ENCODE peak calls at places on chromosomes 4 and X, in eight cellular contexts. One of them, this sample, is unnamed.

GRCh38 chr4:37999000-37999745 is 39.0 kb downstream of the PTTG2 start:
- DNase-seq in GM12864: no peak
- DNase-seq in sigmoid colon: no peak
- DNase-seq in stomach: no peak
- DNase-seq in OCI-LY7: peak
- DNase-seq in SK-N-SH: no peak
- DNase-seq in WERI-Rb-1: no peak
- DNase-seq in endothelial cell: no peak
- DNase-seq in this sample: peak

GRCh38 chr4:169956441-169956840 is 69.8 kb downstream of the MFAP3L start:
- DNase-seq in GM12864: no peak
- DNase-seq in sigmoid colon: no peak
- DNase-seq in stomach: no peak
- DNase-seq in OCI-LY7: no peak
- DNase-seq in SK-N-SH: no peak
- DNase-seq in WERI-Rb-1: no peak
- DNase-seq in endothelial cell: no peak
- DNase-seq in this sample: no peak

GRCh38 chr4:147829401-147830101 is 97.7 kb downstream of the ARHGAP10 start:
- DNase-seq in GM12864: no peak
- DNase-seq in sigmoid colon: peak
- DNase-seq in stomach: peak
- DNase-seq in OCI-LY7: no peak
- DNase-seq in SK-N-SH: no peak
- DNase-seq in WERI-Rb-1: no peak
- DNase-seq in endothelial cell: no peak
- DNase-seq in this sample: no peak

GRCh38 chr4:163694385-163694784 is 199.9 kb downstream of the TMA16 start:
- DNase-seq in GM12864: no peak
- DNase-seq in sigmoid colon: no peak
- DNase-seq in stomach: no peak
- DNase-seq in OCI-LY7: no peak
- DNase-seq in SK-N-SH: no peak
- DNase-seq in WERI-Rb-1: no peak
- DNase-seq in endothelial cell: no peak
- DNase-seq in this sample: no peak

GRCh38 chr4:73589887-73590801 is 30.1 kb downstream of the RASSF6 start:
- DNase-seq in GM12864: peak
- DNase-seq in sigmoid colon: no peak
- DNase-seq in stomach: no peak
- DNase-seq in OCI-LY7: peak
- DNase-seq in SK-N-SH: no peak
- DNase-seq in WERI-Rb-1: no peak
- DNase-seq in endothelial cell: no peak
- DNase-seq in this sample: no peak

GRCh38 chrX:19852014-19853005 is 35.1 kb downstream of the SH3KBP1 start:
- DNase-seq in GM12864: no peak
- DNase-seq in sigmoid colon: peak
- DNase-seq in stomach: no peak
- DNase-seq in OCI-LY7: no peak
- DNase-seq in SK-N-SH: no peak
- DNase-seq in WERI-Rb-1: no peak
- DNase-seq in endothelial cell: no peak
- DNase-seq in this sample: no peak

GRCh38 chrX:78075787-78076389 is 28.2 kb upstream of the PGK1 start:
- DNase-seq in GM12864: no peak
- DNase-seq in sigmoid colon: no peak
- DNase-seq in stomach: no peak
- DNase-seq in OCI-LY7: no peak
- DNase-seq in SK-N-SH: no peak
- DNase-seq in WERI-Rb-1: no peak
- DNase-seq in endothelial cell: no peak
- DNase-seq in this sample: peak

GRCh38 chr4:29423836-29424721 is 1296.1 kb upstream of the PCDH7 start:
- DNase-seq in GM12864: no peak
- DNase-seq in sigmoid colon: no peak
- DNase-seq in stomach: no peak
- DNase-seq in OCI-LY7: no peak
- DNase-seq in SK-N-SH: no peak
- DNase-seq in WERI-Rb-1: no peak
- DNase-seq in endothelial cell: no peak
- DNase-seq in this sample: no peak

GRCh38 chrX:118271770-118272169 is 74.1 kb upstream of the WDR44 start:
- DNase-seq in GM12864: no peak
- DNase-seq in sigmoid colon: no peak
- DNase-seq in stomach: no peak
- DNase-seq in OCI-LY7: no peak
- DNase-seq in SK-N-SH: peak
- DNase-seq in WERI-Rb-1: no peak
- DNase-seq in endothelial cell: no peak
- DNase-seq in this sample: no peak

GRCh38 chr4:35723973-35724372 is 520.3 kb downstream of the ARAP2 start:
- DNase-seq in GM12864: no peak
- DNase-seq in sigmoid colon: no peak
- DNase-seq in stomach: no peak
- DNase-seq in OCI-LY7: no peak
- DNase-seq in SK-N-SH: no peak
- DNase-seq in WERI-Rb-1: no peak
- DNase-seq in endothelial cell: no peak
- DNase-seq in this sample: no peak

GRCh38 chr4:107893171-107894137 is 37.9 kb upstream of the CYP2U1 start:
- DNase-seq in GM12864: no peak
- DNase-seq in sigmoid colon: no peak
- DNase-seq in stomach: no peak
- DNase-seq in OCI-LY7: no peak
- DNase-seq in SK-N-SH: no peak
- DNase-seq in WERI-Rb-1: no peak
- DNase-seq in endothelial cell: no peak
- DNase-seq in this sample: no peak

GRCh38 chr4:166980419-166980818 is 253.9 kb downstream of the SPOCK3 start:
- DNase-seq in GM12864: no peak
- DNase-seq in sigmoid colon: no peak
- DNase-seq in stomach: no peak
- DNase-seq in OCI-LY7: no peak
- DNase-seq in SK-N-SH: no peak
- DNase-seq in WERI-Rb-1: no peak
- DNase-seq in endothelial cell: no peak
- DNase-seq in this sample: no peak

GRCh38 chrX:72465882-72466281 is 106.8 kb downstream of the HDAC8 start:
- DNase-seq in GM12864: no peak
- DNase-seq in sigmoid colon: no peak
- DNase-seq in stomach: no peak
- DNase-seq in OCI-LY7: no peak
- DNase-seq in SK-N-SH: no peak
- DNase-seq in WERI-Rb-1: no peak
- DNase-seq in endothelial cell: no peak
- DNase-seq in this sample: no peak

GRCh38 chr4:113646456-113646809 is 115.1 kb downstream of the CAMK2D start:
- DNase-seq in GM12864: no peak
- DNase-seq in sigmoid colon: no peak
- DNase-seq in stomach: no peak
- DNase-seq in OCI-LY7: no peak
- DNase-seq in SK-N-SH: no peak
- DNase-seq in WERI-Rb-1: peak
- DNase-seq in endothelial cell: peak
- DNase-seq in this sample: no peak

GRCh38 chrX:50068293-50068568 is 132.6 kb downstream of the AKAP4 start:
- DNase-seq in GM12864: no peak
- DNase-seq in sigmoid colon: no peak
- DNase-seq in stomach: no peak
- DNase-seq in OCI-LY7: no peak
- DNase-seq in SK-N-SH: no peak
- DNase-seq in WERI-Rb-1: no peak
- DNase-seq in endothelial cell: no peak
- DNase-seq in this sample: peak

GRCh38 chrX:133892337-133892736 is 93.1 kb downstream of the GPC3 start:
- DNase-seq in GM12864: no peak
- DNase-seq in sigmoid colon: no peak
- DNase-seq in stomach: no peak
- DNase-seq in OCI-LY7: no peak
- DNase-seq in SK-N-SH: no peak
- DNase-seq in WERI-Rb-1: no peak
- DNase-seq in endothelial cell: peak
- DNase-seq in this sample: no peak

GRCh38 chr4:2478220-2478619 is 9.3 kb downstream of the RNF4 start:
- DNase-seq in GM12864: no peak
- DNase-seq in sigmoid colon: no peak
- DNase-seq in stomach: no peak
- DNase-seq in OCI-LY7: no peak
- DNase-seq in SK-N-SH: no peak
- DNase-seq in WERI-Rb-1: no peak
- DNase-seq in endothelial cell: no peak
- DNase-seq in this sample: no peak

GRCh38 chr4:37803348-37803973 is 23.0 kb upstream of the PGM2 start:
- DNase-seq in GM12864: peak
- DNase-seq in sigmoid colon: no peak
- DNase-seq in stomach: no peak
- DNase-seq in OCI-LY7: peak
- DNase-seq in SK-N-SH: peak
- DNase-seq in WERI-Rb-1: no peak
- DNase-seq in endothelial cell: no peak
- DNase-seq in this sample: no peak

GRCh38 chr4:154741877-154742851 is 1.6 kb upstream of the LRAT start:
- DNase-seq in GM12864: no peak
- DNase-seq in sigmoid colon: no peak
- DNase-seq in stomach: no peak
- DNase-seq in OCI-LY7: no peak
- DNase-seq in SK-N-SH: peak
- DNase-seq in WERI-Rb-1: no peak
- DNase-seq in endothelial cell: peak
- DNase-seq in this sample: peak

GRCh38 chrX:1463581-1464281 is 11.0 kb upstream of the ASMTL start:
- DNase-seq in GM12864: no peak
- DNase-seq in sigmoid colon: peak
- DNase-seq in stomach: no peak
- DNase-seq in OCI-LY7: no peak
- DNase-seq in SK-N-SH: no peak
- DNase-seq in WERI-Rb-1: peak
- DNase-seq in endothelial cell: no peak
- DNase-seq in this sample: peak

GRCh38 chr4:98663226-98664006 is 5.0 kb upstream of the TSPAN5 start:
- DNase-seq in GM12864: peak
- DNase-seq in sigmoid colon: no peak
- DNase-seq in stomach: no peak
- DNase-seq in OCI-LY7: no peak
- DNase-seq in SK-N-SH: no peak
- DNase-seq in WERI-Rb-1: no peak
- DNase-seq in endothelial cell: peak
- DNase-seq in this sample: peak
- TF ChIP-seq CTCF in GM12864: no peak
- TF ChIP-seq CTCF in sigmoid colon: no peak
- TF ChIP-seq CTCF in stomach: no peak
- TF ChIP-seq CTCF in OCI-LY7: no peak
- TF ChIP-seq CTCF in SK-N-SH: no peak
- TF ChIP-seq CTCF in WERI-Rb-1: no peak
- TF ChIP-seq CTCF in endothelial cell: no peak
- TF ChIP-seq CTCF in this sample: no peak

GRCh38 chr4:145609494-145610427 is 9.4 kb upstream of the MMAA start:
- DNase-seq in GM12864: peak
- DNase-seq in sigmoid colon: no peak
- DNase-seq in stomach: peak
- DNase-seq in OCI-LY7: peak
- DNase-seq in SK-N-SH: peak
- DNase-seq in WERI-Rb-1: peak
- DNase-seq in endothelial cell: peak
- DNase-seq in this sample: peak
- TF ChIP-seq CTCF in GM12864: peak
- TF ChIP-seq CTCF in sigmoid colon: peak
- TF ChIP-seq CTCF in stomach: peak
- TF ChIP-seq CTCF in OCI-LY7: peak
- TF ChIP-seq CTCF in SK-N-SH: peak
- TF ChIP-seq CTCF in WERI-Rb-1: peak
- TF ChIP-seq CTCF in endothelial cell: peak
- TF ChIP-seq CTCF in this sample: peak

GRCh38 chr4:98625399-98625798 is 33.0 kb downstream of the TSPAN5 start:
- DNase-seq in GM12864: no peak
- DNase-seq in sigmoid colon: no peak
- DNase-seq in stomach: no peak
- DNase-seq in OCI-LY7: no peak
- DNase-seq in SK-N-SH: no peak
- DNase-seq in WERI-Rb-1: no peak
- DNase-seq in endothelial cell: no peak
- DNase-seq in this sample: no peak

GRCh38 chr4:98627477-98627876 is 30.9 kb downstream of the TSPAN5 start:
- DNase-seq in GM12864: no peak
- DNase-seq in sigmoid colon: no peak
- DNase-seq in stomach: no peak
- DNase-seq in OCI-LY7: no peak
- DNase-seq in SK-N-SH: no peak
- DNase-seq in WERI-Rb-1: no peak
- DNase-seq in endothelial cell: no peak
- DNase-seq in this sample: no peak

GRCh38 chr4:98627883-98628282 is 30.5 kb downstream of the TSPAN5 start:
- DNase-seq in GM12864: no peak
- DNase-seq in sigmoid colon: no peak
- DNase-seq in stomach: no peak
- DNase-seq in OCI-LY7: no peak
- DNase-seq in SK-N-SH: no peak
- DNase-seq in WERI-Rb-1: no peak
- DNase-seq in endothelial cell: no peak
- DNase-seq in this sample: no peak

GRCh38 chr4:98625920-98626319 is 32.5 kb downstream of the TSPAN5 start:
- DNase-seq in GM12864: no peak
- DNase-seq in sigmoid colon: no peak
- DNase-seq in stomach: no peak
- DNase-seq in OCI-LY7: no peak
- DNase-seq in SK-N-SH: no peak
- DNase-seq in WERI-Rb-1: no peak
- DNase-seq in endothelial cell: no peak
- DNase-seq in this sample: no peak

GRCh38 chr4:98626350-98626749 is 32.1 kb downstream of the TSPAN5 start:
- DNase-seq in GM12864: no peak
- DNase-seq in sigmoid colon: no peak
- DNase-seq in stomach: no peak
- DNase-seq in OCI-LY7: no peak
- DNase-seq in SK-N-SH: no peak
- DNase-seq in WERI-Rb-1: no peak
- DNase-seq in endothelial cell: no peak
- DNase-seq in this sample: peak
- TF ChIP-seq CTCF in GM12864: no peak
- TF ChIP-seq CTCF in sigmoid colon: no peak
- TF ChIP-seq CTCF in stomach: no peak
- TF ChIP-seq CTCF in OCI-LY7: no peak
- TF ChIP-seq CTCF in SK-N-SH: peak
- TF ChIP-seq CTCF in WERI-Rb-1: no peak
- TF ChIP-seq CTCF in endothelial cell: no peak
- TF ChIP-seq CTCF in this sample: no peak

GRCh38 chr4:75702919-75703411 is 21.4 kb upstream of the USO1 start:
- DNase-seq in GM12864: no peak
- DNase-seq in sigmoid colon: no peak
- DNase-seq in stomach: no peak
- DNase-seq in OCI-LY7: no peak
- DNase-seq in SK-N-SH: peak
- DNase-seq in WERI-Rb-1: no peak
- DNase-seq in endothelial cell: no peak
- DNase-seq in this sample: no peak

GRCh38 chr4:75710246-75710645 is 14.1 kb upstream of the USO1 start:
- DNase-seq in GM12864: no peak
- DNase-seq in sigmoid colon: no peak
- DNase-seq in stomach: no peak
- DNase-seq in OCI-LY7: no peak
- DNase-seq in SK-N-SH: no peak
- DNase-seq in WERI-Rb-1: no peak
- DNase-seq in endothelial cell: no peak
- DNase-seq in this sample: no peak

GRCh38 chr4:75705198-75705712 is 19.1 kb upstream of the USO1 start:
- DNase-seq in GM12864: no peak
- DNase-seq in sigmoid colon: no peak
- DNase-seq in stomach: no peak
- DNase-seq in OCI-LY7: no peak
- DNase-seq in SK-N-SH: no peak
- DNase-seq in WERI-Rb-1: no peak
- DNase-seq in endothelial cell: no peak
- DNase-seq in this sample: no peak

GRCh38 chr4:75708218-75708691 is 16.1 kb upstream of the USO1 start:
- DNase-seq in GM12864: no peak
- DNase-seq in sigmoid colon: no peak
- DNase-seq in stomach: no peak
- DNase-seq in OCI-LY7: no peak
- DNase-seq in SK-N-SH: no peak
- DNase-seq in WERI-Rb-1: peak
- DNase-seq in endothelial cell: peak
- DNase-seq in this sample: peak
- TF ChIP-seq CTCF in GM12864: peak
- TF ChIP-seq CTCF in sigmoid colon: no peak
- TF ChIP-seq CTCF in stomach: no peak
- TF ChIP-seq CTCF in OCI-LY7: peak
- TF ChIP-seq CTCF in SK-N-SH: peak
- TF ChIP-seq CTCF in WERI-Rb-1: peak
- TF ChIP-seq CTCF in endothelial cell: no peak
- TF ChIP-seq CTCF in this sample: peak